ENCODE peak calls at places on chromosomes 5 and 9, in ten cellular contexts. U, J, A, V, H, Q, W, K, N and P are unnamed samples.

GRCh38 chr9:133730994-133731715 is 7.0 kb downstream of the SARDH start:
- DNase-seq in A (no peak), W (peak), H (peak), V (no peak), U (peak), N (no peak), Q (peak), J (no peak), K (no peak), P (no peak)

GRCh38 chr5:33088176-33088575 is 352.6 kb upstream of the TARS1 start:
- DNase-seq in U (no peak), N (no peak), V (no peak), W (no peak), A (no peak), Q (no peak), H (no peak), K (no peak), J (no peak), P (no peak)

GRCh38 chr5:90488791-90489190 is 14.1 kb downstream of the POLR3G start:
- DNase-seq in V (no peak), N (no peak), W (no peak), U (no peak), K (no peak), J (no peak), Q (no peak), A (peak), H (no peak), P (no peak)

GRCh38 chr9:38126730-38127129 is 57.7 kb upstream of the SHB start:
- DNase-seq in K (no peak), A (no peak), U (no peak), W (no peak), N (no peak), V (no peak), H (no peak), Q (no peak), J (no peak), P (no peak)

GRCh38 chr5:172772112-172772906 is 1.3 kb upstream of the DUSP1 start:
- DNase-seq in U (peak), J (peak), N (peak), V (peak), A (peak), W (peak), Q (peak), H (peak), K (no peak), P (peak)

GRCh38 chr5:143931389-143931984 is 119.5 kb downstream of the HMHB1 start:
- DNase-seq in N (no peak), U (no peak), H (peak), J (no peak), A (no peak), V (no peak), K (no peak), Q (no peak), W (no peak), P (no peak)

GRCh38 chr5:165928971-165929370 is 2362.5 kb upstream of the WWC1 start:
- DNase-seq in N (no peak), V (no peak), A (no peak), J (no peak), U (no peak), W (no peak), H (no peak), K (no peak), Q (no peak), P (no peak)

GRCh38 chr9:4086119-4087088 is 213.5 kb downstream of the GLIS3 start:
- DNase-seq in K (no peak), Q (no peak), N (no peak), A (peak), V (peak), U (no peak), W (no peak), H (no peak), J (no peak), P (no peak)

DNA sequence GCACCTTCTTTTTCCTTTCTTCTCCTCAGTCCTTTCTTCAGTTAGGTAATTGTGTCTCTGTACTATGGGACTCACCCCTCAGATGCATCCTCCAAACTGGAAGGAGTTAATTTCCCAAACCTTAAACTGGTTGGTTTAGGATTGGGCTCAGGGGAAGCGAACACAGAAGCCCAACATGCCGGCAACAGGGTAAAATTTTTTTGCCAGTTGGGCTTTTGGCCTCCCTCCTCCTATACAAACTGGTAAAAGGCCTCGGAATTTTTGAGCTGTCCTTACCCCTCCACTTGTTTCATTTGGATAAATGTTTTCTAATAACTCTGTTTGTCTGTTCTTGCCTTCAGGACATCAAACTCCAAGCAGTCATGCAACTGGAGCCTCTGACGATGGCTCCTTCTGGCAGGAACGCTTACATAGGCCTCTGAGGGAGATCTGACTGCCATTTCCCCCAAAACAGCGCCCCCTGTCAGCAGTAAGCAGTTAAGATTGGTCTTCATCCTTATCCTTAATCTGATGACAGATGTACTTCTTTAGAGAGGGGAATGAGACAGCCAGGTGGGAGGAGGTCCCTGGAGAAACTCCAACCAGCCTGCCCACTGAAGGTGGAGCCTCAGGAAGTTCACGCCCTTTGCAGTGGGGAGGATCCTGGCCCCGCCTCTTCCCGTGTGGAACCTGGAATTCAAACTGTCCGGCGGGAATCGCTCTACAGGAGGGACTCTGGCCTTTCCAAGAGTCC is 57.8 kb upstream of the SPINK5 start:
- DNase-seq in Q (no peak), W (no peak), K (peak), H (no peak), A (peak), J (no peak), U (no peak), V (no peak), N (no peak), P (no peak)
- TF ChIP-seq CTCF in Q (no peak), W (no peak), K (no peak), H (no peak), A (no peak), J (no peak), U (no peak), V (no peak), N (peak), P (no peak)

GRCh38 chr9:110284211-110284849 is 28.0 kb upstream of the TXN start:
- DNase-seq in V (no peak), K (no peak), J (no peak), N (no peak), Q (no peak), A (no peak), H (no peak), W (no peak), U (no peak), P (peak)

GRCh38 chr9:110287289-110287680 is 31.0 kb upstream of the TXN start:
- DNase-seq in A (no peak), H (no peak), W (no peak), J (no peak), V (no peak), U (no peak), K (no peak), N (no peak), Q (no peak), P (no peak)

GRCh38 chr9:110282767-110283136 is 26.4 kb upstream of the TXN start:
- DNase-seq in J (no peak), A (no peak), V (no peak), K (no peak), W (no peak), H (no peak), N (no peak), U (no peak), Q (no peak), P (no peak)

GRCh38 chr9:110282023-110282766 is 25.9 kb upstream of the TXN start:
- DNase-seq in V (peak), U (no peak), N (no peak), K (no peak), H (no peak), Q (no peak), W (no peak), A (no peak), J (no peak), P (no peak)

DNA sequence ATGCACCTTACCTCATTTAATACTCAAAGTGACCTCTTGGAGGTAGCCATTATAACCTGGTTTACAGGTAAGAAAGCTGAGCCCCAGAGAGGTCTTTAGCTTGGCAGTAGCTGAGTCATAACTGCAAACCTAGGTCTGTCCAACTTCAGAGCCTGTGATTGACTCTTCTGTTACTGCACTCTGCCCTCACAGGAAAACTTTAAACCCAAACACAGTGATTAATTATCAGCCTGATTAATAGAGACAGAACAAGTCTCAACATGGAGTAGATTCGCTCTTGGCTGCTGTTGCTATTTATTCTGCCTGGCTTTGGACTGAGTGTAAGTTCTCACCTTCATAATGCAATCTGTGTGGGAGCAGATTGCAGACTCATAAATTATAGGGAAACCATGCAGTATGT is 27.4 kb upstream of the TXN start:
- DNase-seq in N (no peak), K (no peak), H (no peak), A (no peak), V (no peak), W (no peak), J (no peak), Q (no peak), U (no peak), P (peak)
- H3K27ac ChIP-seq in N (no peak), K (no peak), H (no peak), A (no peak), V (no peak), W (no peak), J (no peak), Q (no peak), U (no peak), P (no peak)

DNA sequence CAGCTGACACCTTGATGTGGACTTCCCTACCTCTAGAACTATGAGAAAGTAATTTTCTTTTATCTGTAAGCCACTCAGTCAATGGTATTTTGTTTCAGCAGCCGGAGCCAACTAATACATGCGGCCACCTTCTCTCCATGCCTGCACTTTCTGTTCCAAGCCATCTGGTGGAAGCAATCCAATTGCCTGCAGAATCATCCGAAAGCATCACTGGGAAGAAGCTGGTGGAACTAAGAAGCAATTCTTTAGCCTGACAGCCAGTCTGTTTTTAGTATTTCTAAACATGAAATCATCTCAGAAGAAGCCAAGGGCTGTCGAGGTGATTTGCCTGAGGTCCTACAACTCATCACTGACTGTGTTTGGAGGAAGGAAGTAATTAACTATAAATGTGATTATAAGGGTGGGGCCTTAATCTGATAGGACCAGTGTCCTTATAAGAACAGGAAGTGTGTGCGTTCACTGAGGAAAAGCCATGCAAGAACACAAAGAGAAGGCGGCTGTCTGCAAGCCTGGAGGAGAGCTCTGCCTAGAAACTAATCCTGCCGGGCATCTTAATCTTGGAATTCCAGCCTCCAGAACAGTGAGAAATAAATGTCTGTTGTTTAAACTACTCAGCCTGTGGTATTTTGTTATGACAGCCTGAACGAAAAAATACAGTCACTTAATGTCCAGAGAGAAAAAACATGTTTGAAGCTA is 49.1 kb downstream of the NXNL2 start:
- DNase-seq in Q (no peak), W (no peak), A (peak), N (no peak), J (no peak), V (peak), K (no peak), H (no peak), U (no peak), P (peak)
- TF ChIP-seq CTCF in Q (no peak), W (no peak), A (peak), N (no peak), J (no peak), V (no peak), K (no peak), H (no peak), U (no peak), P (no peak)

GRCh38 chr9:127112056-127112455 is 10.4 kb downstream of the ANGPTL2 start:
- DNase-seq in Q (no peak), K (no peak), V (peak), N (no peak), U (no peak), J (no peak), H (no peak), W (no peak), A (no peak), P (peak)
- H3K27ac ChIP-seq in Q (no peak), K (no peak), V (no peak), N (no peak), U (peak), J (no peak), H (no peak), W (no peak), A (no peak), P (peak)

GRCh38 chr9:32554107-32554506 is 1.7 kb upstream of the TOPORS start:
- DNase-seq in Q (no peak), K (no peak), W (no peak), J (no peak), U (no peak), A (peak), V (peak), H (no peak), N (no peak), P (no peak)

GRCh38 chr9:32552172-32552872 is at the start of the genes SMIM27 and TOPORS:
- DNase-seq in U (peak), H (peak), N (peak), K (peak), J (peak), Q (peak), V (peak), W (peak), A (peak), P (peak)

GRCh38 chr9:32550609-32551490 is 1.3 kb upstream of the SMIM27 start:
- DNase-seq in A (peak), N (peak), J (peak), H (peak), Q (peak), U (peak), V (peak), K (peak), W (peak), P (peak)

GRCh38 chr9:32551491-32552049 is 557 bp upstream of the SMIM27 start:
- DNase-seq in J (no peak), V (no peak), K (peak), N (peak), H (peak), A (peak), Q (no peak), W (peak), U (peak), P (peak)

GRCh38 chr9:32550046-32550608 is 2.0 kb upstream of the SMIM27 start:
- DNase-seq in A (peak), H (no peak), N (no peak), V (peak), J (no peak), W (no peak), Q (no peak), K (no peak), U (no peak), P (peak)
- TF ChIP-seq CTCF in A (peak), H (no peak), N (no peak), V (peak), J (peak), W (no peak), Q (no peak), K (no peak), U (no peak), P (no peak)

GRCh38 chr9:126722922-126723806 is 81.7 kb upstream of the ZBTB43 start:
- DNase-seq in J (no peak), A (no peak), U (no peak), Q (no peak), N (peak), V (peak), W (peak), K (no peak), H (peak), P (peak)

GRCh38 chr9:126722252-126722921 is 82.5 kb upstream of the ZBTB43 start:
- DNase-seq in H (peak), V (peak), Q (no peak), N (peak), A (no peak), J (no peak), K (peak), W (peak), U (peak), P (peak)

GRCh38 chr9:126719677-126720435 is 85.0 kb upstream of the ZBTB43 start:
- DNase-seq in H (peak), V (peak), A (peak), Q (peak), W (peak), N (peak), J (no peak), K (no peak), U (no peak), P (peak)

GRCh38 chr9:126721531-126722098 is 83.2 kb upstream of the ZBTB43 start:
- DNase-seq in W (peak), H (no peak), U (no peak), Q (no peak), K (no peak), A (no peak), J (no peak), N (no peak), V (no peak), P (no peak)

GRCh38 chr9:126720661-126721530 is 83.9 kb upstream of the ZBTB43 start:
- DNase-seq in J (no peak), Q (no peak), V (no peak), H (no peak), A (no peak), U (no peak), W (no peak), N (no peak), K (no peak), P (no peak)
- H3K27ac ChIP-seq in J (no peak), Q (no peak), V (no peak), H (no peak), A (no peak), U (no peak), W (peak), N (no peak), K (peak), P (peak)

GRCh38 chr9:23587903-23588302 is 238.1 kb downstream of the ELAVL2 start:
- DNase-seq in J (no peak), W (no peak), N (no peak), K (no peak), Q (no peak), U (no peak), V (no peak), H (no peak), A (no peak), P (no peak)
- TF ChIP-seq CTCF in J (no peak), W (no peak), N (peak), K (no peak), Q (no peak), U (no peak), V (no peak), H (no peak), A (no peak), P (no peak)